ENCODE peak calls at places on chromosomes 1 and 21, in five cellular contexts. M, L, C, U and J are unnamed samples.

GRCh38 chr1:109347511-109347910 is 40.7 kb upstream of the MYBPHL start:
- DNase-seq in M (no peak), L (no peak), C (no peak), U (no peak), J (no peak)

GRCh38 chr1:925532-926421 is 2.1 kb downstream of the SAMD11 start:
- DNase-seq in M (no peak), L (no peak), C (no peak), U (peak), J (no peak)

GRCh38 chr1:193237381-193237978 is 51.1 kb upstream of the B3GALT2 start:
- DNase-seq in M (no peak), L (no peak), C (no peak), U (no peak), J (no peak)

GRCh38 chr1:69915347-69915746 is 290.0 kb downstream of the LRRC40 start:
- DNase-seq in M (no peak), L (no peak), C (no peak), U (no peak), J (no peak)

GRCh38 chr1:30446100-30446499 is 277.3 kb downstream of the MATN1 start:
- DNase-seq in M (no peak), L (no peak), C (no peak), U (peak), J (no peak)

GRCh38 chr21:32004281-32004680 is 131.5 kb downstream of the HUNK start:
- DNase-seq in M (no peak), L (no peak), C (no peak), U (no peak), J (no peak)

GRCh38 chr1:168477792-168478191 is 66.0 kb downstream of the XCL2 start:
- DNase-seq in M (no peak), L (no peak), C (no peak), U (no peak), J (no peak)

GRCh38 chr1:166974647-166975345 is 544 bp downstream of the ILDR2 start:
- DNase-seq in M (no peak), L (no peak), C (no peak), U (no peak), J (no peak)

GRCh38 chr1:108551157-108551862 is 8.6 kb upstream of the EEIG2 start:
- DNase-seq in M (no peak), L (no peak), C (no peak), U (no peak), J (no peak)